ENCODE peak calls at places on chromosomes 11 and 22, in six cellular contexts. V, W, O, M, I and H are unnamed samples.

GRCh38 chr11:125335101-125335500 is 161.0 kb downstream of the FEZ1 start:
- DNase-seq in V (no peak), W (no peak), O (no peak), M (no peak), I (no peak), H (peak; percentile 88)

GRCh38 chr11:31973175-31973574 is 117.7 kb upstream of the RCN1 start:
- DNase-seq in V (no peak), W (no peak), O (no peak), M (no peak), I (no peak), H (no peak)

GRCh38 chr11:21250196-21250595 is 580.8 kb downstream of the NELL1 start:
- DNase-seq in V (no peak), W (peak; percentile 48), O (no peak), M (no peak), I (no peak), H (no peak)

GRCh38 chr11:8717876-8718753 is 35.5 kb downstream of the RPL27A start:
- DNase-seq in V (peak; percentile 91), W (peak; percentile 85), O (peak; percentile 29), M (no peak), I (no peak), H (no peak)

GRCh38 chr11:109845437-109845836 is 247.8 kb upstream of the ZC3H12C start:
- DNase-seq in V (peak; percentile 35), W (no peak), O (no peak), M (no peak), I (no peak), H (no peak)

GRCh38 chr22:26889794-26890193 is 232.4 kb downstream of the MIAT start:
- DNase-seq in V (no peak), W (no peak), O (no peak), M (no peak), I (no peak), H (no peak)

GRCh38 chr11:33344611-33345010 is 87.4 kb downstream of the HIPK3 start:
- DNase-seq in V (no peak), W (no peak), O (peak; percentile 15), M (no peak), I (no peak), H (no peak)

GRCh38 chr11:17413414-17414316 is 25.2 kb upstream of the KCNJ11 start:
- DNase-seq in V (no peak), W (no peak), O (no peak), M (no peak), I (no peak), H (no peak)

GRCh38 chr11:116840224-116840745 is 2.9 kb upstream of the APOA1 start:
- DNase-seq in V (peak; percentile 13), W (peak; percentile 32), O (peak; percentile 35), M (no peak), I (no peak), H (no peak)

GRCh38 chr11:117794772-117795629 is 2.0 kb downstream of the DSCAML1 start:
- DNase-seq in V (no peak), W (peak; percentile 9), O (no peak), M (no peak), I (no peak), H (no peak)